ENCODE peak calls at places on chromosomes 7 and 10, in ten cellular contexts. S, Q, B, O, A, F, W, C, K and X are unnamed samples.

GRCh38 chr10:52215745-52216361 is 98.2 kb upstream of the DKK1 start:
- DNase-seq in S (peak; percentile 86), Q (peak; percentile 81), B (peak; percentile 50), O (no peak), A (peak; percentile 87), F (peak; percentile 63), W (no peak), C (peak; percentile 75), K (no peak), X (no peak)

GRCh38 chr7:1677206-1678069 is 7.4 kb downstream of the ELFN1 start:
- DNase-seq in S (no peak), Q (no peak), B (no peak), O (no peak), A (no peak), F (no peak), W (no peak), C (no peak), K (no peak), X (no peak)

GRCh38 chr7:12722720-12723241 is 35.3 kb downstream of the ARL4A start:
- DNase-seq in S (no peak), Q (no peak), B (peak; percentile 26), O (no peak), A (no peak), F (no peak), W (no peak), C (no peak), K (no peak), X (no peak)

GRCh38 chr7:50068026-50068425 is 25.0 kb downstream of the ZPBP start:
- DNase-seq in S (peak; percentile 7), Q (peak; percentile 11), B (peak; percentile 4), O (no peak), A (peak; percentile 11), F (no peak), W (no peak), C (peak; percentile 50), K (no peak), X (no peak)

GRCh38 chr7:124460053-124460445 is 305.5 kb downstream of the GPR37 start:
- DNase-seq in S (no peak), Q (no peak), B (no peak), O (no peak), A (no peak), F (no peak), W (no peak), C (no peak), K (no peak), X (no peak)

GRCh38 chr7:151408498-151408838 is 1.4 kb downstream of the WDR86 start:
- DNase-seq in S (no peak), Q (no peak), B (no peak), O (no peak), A (no peak), F (no peak), W (no peak), C (no peak), K (no peak), X (no peak)

GRCh38 chr7:115724400-115725056 is 306.0 kb downstream of the TFEC start:
- DNase-seq in S (no peak), Q (no peak), B (no peak), O (no peak), A (no peak), F (no peak), W (no peak), C (peak; percentile 20), K (no peak), X (peak; percentile 51)

GRCh38 chr7:142001163-142001874 is 5.6 kb downstream of the MGAM start:
- DNase-seq in S (peak; percentile 46), Q (no peak), B (no peak), O (no peak), A (peak; percentile 62), F (no peak), W (no peak), C (peak; percentile 78), K (no peak), X (no peak)

GRCh38 chr10:6748029-6748428 is 168.0 kb upstream of the PRKCQ start:
- DNase-seq in S (no peak), Q (no peak), B (peak; percentile 29), O (no peak), A (no peak), F (no peak), W (no peak), C (peak; percentile 34), K (no peak), X (no peak)

GRCh38 chr7:90625562-90625961 is 29.4 kb downstream of the CDK14 start:
- DNase-seq in S (peak; percentile 86), Q (peak; percentile 95), B (peak; percentile 63), O (peak; percentile 57), A (peak; percentile 71), F (no peak), W (peak; percentile 35), C (peak; percentile 32), K (no peak), X (no peak)

GRCh38 chr10:51706225-51706624 is 6.8 kb upstream of the CSTF2T start:
- DNase-seq in S (peak; percentile 99), Q (peak; percentile 96), B (peak; percentile 55), O (peak; percentile 85), A (peak; percentile 76), F (peak; percentile 85), W (peak; percentile 95), C (no peak), K (no peak), X (no peak)

GRCh38 chr10:121416071-121416470 is 182.2 kb downstream of the FGFR2 start:
- DNase-seq in S (no peak), Q (no peak), B (no peak), O (no peak), A (no peak), F (no peak), W (no peak), C (peak; percentile 66), K (no peak), X (no peak)

GRCh38 chr10:96595741-96596140 is 8.9 kb upstream of the TM9SF3 start:
- DNase-seq in S (no peak), Q (no peak), B (no peak), O (no peak), A (no peak), F (no peak), W (no peak), C (no peak), K (no peak), X (no peak)

GRCh38 chr10:62380002-62380401 is 5.8 kb downstream of the ZNF365 start:
- DNase-seq in S (peak; percentile 63), Q (peak; percentile 21), B (peak; percentile 85), O (no peak), A (peak; percentile 80), F (no peak), W (no peak), C (peak; percentile 94), K (no peak), X (no peak)

GRCh38 chr10:28459453-28460144 is 73.3 kb upstream of the WAC start:
- DNase-seq in S (no peak), Q (no peak), B (no peak), O (no peak), A (no peak), F (no peak), W (no peak), C (no peak), K (no peak), X (no peak)
- H3K4me3 ChIP-seq in S (no peak overlapping the region), Q (no peak overlapping the region), B (no peak overlapping the region), O (no peak overlapping the region), A (no peak overlapping the region), F (no peak overlapping the region), W (no peak overlapping the region), C (no peak overlapping the region), K (no peak overlapping the region), X (no peak overlapping the region)

GRCh38 chr7:98459529-98459928 is 58.6 kb upstream of the BAIAP2L1 start:
- DNase-seq in S (no peak), Q (no peak), B (no peak), O (no peak), A (no peak), F (no peak), W (no peak), C (no peak), K (no peak), X (no peak)
- TF ChIP-seq CTCF in S (no peak), Q (no peak), B (no peak), O (no peak), A (no peak), F (no peak), W (no peak), C (no peak), K (no peak), X (no peak)

DNA sequence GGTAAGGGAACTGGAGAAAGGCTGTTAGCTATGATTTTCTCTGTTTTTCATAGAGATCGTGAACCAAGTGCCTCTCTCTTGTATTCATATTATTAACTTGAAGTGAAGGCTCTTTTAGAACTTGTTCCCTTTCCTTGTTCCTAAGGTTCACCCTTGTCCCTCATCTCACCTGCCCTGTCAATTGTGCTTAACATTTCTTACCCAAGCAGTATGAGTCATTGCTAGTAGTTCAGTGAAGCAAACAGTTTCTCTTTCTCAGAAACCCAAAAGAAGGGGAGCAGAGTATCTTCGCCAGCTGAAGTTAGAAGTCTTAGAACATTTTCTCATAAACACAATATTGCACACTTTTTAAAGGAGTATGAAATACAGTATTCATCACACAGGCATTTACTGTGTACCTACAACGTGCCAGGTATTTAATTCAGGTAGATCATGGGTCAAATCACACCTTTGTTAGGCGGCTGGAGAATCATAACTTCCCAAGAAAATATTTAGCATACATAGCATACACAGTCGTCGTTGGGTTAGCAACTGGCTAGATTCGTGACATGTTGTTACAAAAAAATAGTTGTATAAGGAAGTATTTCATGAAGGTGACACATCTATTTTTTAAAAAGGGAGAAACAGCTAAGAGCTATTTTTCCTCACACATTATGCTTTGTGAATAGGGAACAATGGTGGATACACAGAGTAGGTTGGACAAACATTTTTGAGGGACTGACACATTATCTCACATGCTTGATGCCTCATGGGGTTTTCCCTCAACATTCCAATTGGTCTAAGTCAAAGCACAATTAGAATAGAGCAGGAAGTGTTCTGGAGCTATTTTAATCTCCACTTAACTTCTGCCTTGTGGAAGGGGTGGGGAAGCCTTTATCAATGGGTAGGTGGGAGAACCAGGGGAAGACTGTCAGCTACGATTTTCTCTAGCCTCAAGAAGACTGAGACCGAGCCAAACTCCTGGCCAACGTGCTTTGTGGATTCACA is 13.2 kb downstream of the HDAC9 start:
- DNase-seq in S (peak; percentile 96), Q (peak; percentile 85), B (peak; percentile 98), O (no peak), A (peak; percentile 99), F (no peak), W (no peak), C (peak; percentile 98), K (no peak), X (no peak)
- H3K4me3 ChIP-seq in S (peak overlapping the region; percentile 56), Q (no peak overlapping the region), B (peak overlapping the region; percentile 75), O (peak overlapping the region; percentile 57), A (no peak overlapping the region), F (no peak overlapping the region), W (peak overlapping the region; percentile 31), C (peak overlapping the region; percentile 39), K (no peak overlapping the region), X (no peak overlapping the region)

DNA sequence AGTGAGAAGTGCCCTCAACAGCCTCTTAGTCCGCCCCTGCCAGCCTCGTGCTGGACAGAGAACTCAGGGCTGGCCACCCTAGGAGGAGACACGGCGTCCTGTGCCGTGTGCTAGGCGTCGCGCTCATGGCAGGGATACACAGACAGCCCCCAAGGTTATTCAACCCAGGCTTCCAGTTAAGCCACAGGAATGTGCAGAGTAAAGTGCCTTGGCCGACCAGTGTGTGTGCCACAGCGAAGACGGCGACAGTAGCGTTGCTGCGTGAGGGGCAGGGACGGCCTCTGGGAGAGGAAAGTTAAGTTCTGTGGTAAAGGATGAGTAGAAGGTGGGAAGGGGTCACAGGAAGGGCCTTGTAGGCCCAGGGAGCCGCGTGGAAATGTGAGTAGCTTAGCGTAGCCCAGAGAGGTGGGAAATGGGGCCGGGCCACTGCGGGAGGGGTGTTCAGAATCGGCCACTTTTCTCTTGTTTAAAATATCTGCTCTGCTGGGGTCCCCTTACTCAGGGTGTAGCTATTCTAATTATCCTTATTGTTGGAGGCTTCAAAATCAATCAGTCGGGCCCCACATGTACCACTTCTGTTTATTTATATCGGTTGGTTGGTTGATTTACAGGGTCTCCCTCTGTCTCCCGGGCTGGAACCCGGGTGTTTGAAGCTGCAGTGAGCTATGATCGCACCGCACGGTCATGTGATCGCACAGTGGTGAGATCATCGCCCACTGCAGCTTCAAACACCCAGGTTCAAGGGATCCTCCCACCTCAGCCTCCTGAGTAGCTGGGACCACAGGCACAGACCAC is 24.5 kb downstream of the TMEM120A start:
- DNase-seq in S (no peak), Q (no peak), B (no peak), O (no peak), A (no peak), F (no peak), W (no peak), C (no peak), K (no peak), X (no peak)
- TF ChIP-seq CTCF in S (no peak), Q (no peak), B (no peak), O (no peak), A (no peak), F (no peak), W (no peak), C (no peak), K (no peak), X (no peak)